ENCODE peak calls at places on chromosomes 4 and X, in nine cellular contexts. One of them, this sample, is unnamed.

GRCh38 chr4:82833696-82834313 is 35.2 kb upstream of the SCD5 start:
- DNase-seq in LoVo: peak; percentile 32
- DNase-seq in G401: no peak
- DNase-seq in stimulated activated naive CD8-positive, alpha-beta T cell treated with anti-CD3 and anti-CD28 coated beads, Interleukin-15, Interleukin-2, amounts not matched to agents 100 U/mL and 50 U/mL, for 24 hours: no peak
- DNase-seq in bronchial epithelial cell: peak; percentile 84
- DNase-seq in stimulated activated CD4-positive, alpha-beta T cell treated with anti-CD3 and anti-CD28 coated beads, TNF-alpha, amount 100 ng/mL, for 4 hours: no peak
- DNase-seq in hepatic stellate cell: peak; percentile 67
- DNase-seq in mesenteric fat pad: no peak
- DNase-seq in fibroblast of pulmonary artery: peak; percentile 79
- DNase-seq in this sample: peak; percentile 36

GRCh38 chrX:20967725-20968124 is 406.5 kb upstream of the CNKSR2 start:
- DNase-seq in LoVo: no peak
- DNase-seq in G401: no peak
- DNase-seq in stimulated activated naive CD8-positive, alpha-beta T cell treated with anti-CD3 and anti-CD28 coated beads, Interleukin-15, Interleukin-2, amounts not matched to agents 100 U/mL and 50 U/mL, for 24 hours: no peak
- DNase-seq in bronchial epithelial cell: no peak
- DNase-seq in stimulated activated CD4-positive, alpha-beta T cell treated with anti-CD3 and anti-CD28 coated beads, TNF-alpha, amount 100 ng/mL, for 4 hours: no peak
- DNase-seq in hepatic stellate cell: no peak
- DNase-seq in mesenteric fat pad: no peak
- DNase-seq in fibroblast of pulmonary artery: no peak
- DNase-seq in this sample: no peak

GRCh38 chr4:77959566-77960338 is 97.1 kb downstream of the MRPL1 start:
- DNase-seq in LoVo: peak; percentile 45
- DNase-seq in G401: peak; percentile 28
- DNase-seq in stimulated activated naive CD8-positive, alpha-beta T cell treated with anti-CD3 and anti-CD28 coated beads, Interleukin-15, Interleukin-2, amounts not matched to agents 100 U/mL and 50 U/mL, for 24 hours: no peak
- DNase-seq in bronchial epithelial cell: peak; percentile 59
- DNase-seq in stimulated activated CD4-positive, alpha-beta T cell treated with anti-CD3 and anti-CD28 coated beads, TNF-alpha, amount 100 ng/mL, for 4 hours: no peak
- DNase-seq in hepatic stellate cell: peak; percentile 9
- DNase-seq in mesenteric fat pad: no peak
- DNase-seq in fibroblast of pulmonary artery: peak; percentile 82
- DNase-seq in this sample: no peak

GRCh38 chrX:38163193-38163592 is 57.5 kb downstream of the SRPX start:
- DNase-seq in LoVo: no peak
- DNase-seq in G401: no peak
- DNase-seq in stimulated activated naive CD8-positive, alpha-beta T cell treated with anti-CD3 and anti-CD28 coated beads, Interleukin-15, Interleukin-2, amounts not matched to agents 100 U/mL and 50 U/mL, for 24 hours: no peak
- DNase-seq in bronchial epithelial cell: no peak
- DNase-seq in stimulated activated CD4-positive, alpha-beta T cell treated with anti-CD3 and anti-CD28 coated beads, TNF-alpha, amount 100 ng/mL, for 4 hours: no peak
- DNase-seq in hepatic stellate cell: no peak
- DNase-seq in mesenteric fat pad: no peak
- DNase-seq in fibroblast of pulmonary artery: no peak
- DNase-seq in this sample: no peak

GRCh38 chr4:156957558-156957957 is 14.0 kb downstream of the PDGFC start:
- DNase-seq in LoVo: no peak
- DNase-seq in G401: no peak
- DNase-seq in stimulated activated naive CD8-positive, alpha-beta T cell treated with anti-CD3 and anti-CD28 coated beads, Interleukin-15, Interleukin-2, amounts not matched to agents 100 U/mL and 50 U/mL, for 24 hours: no peak
- DNase-seq in bronchial epithelial cell: no peak
- DNase-seq in stimulated activated CD4-positive, alpha-beta T cell treated with anti-CD3 and anti-CD28 coated beads, TNF-alpha, amount 100 ng/mL, for 4 hours: no peak
- DNase-seq in hepatic stellate cell: no peak
- DNase-seq in mesenteric fat pad: no peak
- DNase-seq in fibroblast of pulmonary artery: no peak
- DNase-seq in this sample: no peak

GRCh38 chr4:82891728-82892466 is 944 bp upstream of the SEC31A start:
- DNase-seq in LoVo: no peak
- DNase-seq in G401: peak; percentile 2
- DNase-seq in stimulated activated naive CD8-positive, alpha-beta T cell treated with anti-CD3 and anti-CD28 coated beads, Interleukin-15, Interleukin-2, amounts not matched to agents 100 U/mL and 50 U/mL, for 24 hours: no peak
- DNase-seq in bronchial epithelial cell: no peak
- DNase-seq in stimulated activated CD4-positive, alpha-beta T cell treated with anti-CD3 and anti-CD28 coated beads, TNF-alpha, amount 100 ng/mL, for 4 hours: no peak
- DNase-seq in hepatic stellate cell: no peak
- DNase-seq in mesenteric fat pad: no peak
- DNase-seq in fibroblast of pulmonary artery: no peak
- DNase-seq in this sample: no peak

GRCh38 chrX:139058831-139059495 is 347.4 kb upstream of the FGF13 start:
- DNase-seq in LoVo: peak; percentile 1
- DNase-seq in G401: no peak
- DNase-seq in stimulated activated naive CD8-positive, alpha-beta T cell treated with anti-CD3 and anti-CD28 coated beads, Interleukin-15, Interleukin-2, amounts not matched to agents 100 U/mL and 50 U/mL, for 24 hours: no peak
- DNase-seq in bronchial epithelial cell: peak; percentile 78
- DNase-seq in stimulated activated CD4-positive, alpha-beta T cell treated with anti-CD3 and anti-CD28 coated beads, TNF-alpha, amount 100 ng/mL, for 4 hours: no peak
- DNase-seq in hepatic stellate cell: no peak
- DNase-seq in mesenteric fat pad: no peak
- DNase-seq in fibroblast of pulmonary artery: no peak
- DNase-seq in this sample: no peak

GRCh38 chr4:114015444-114015899 is 36.0 kb upstream of the ARSJ start:
- DNase-seq in LoVo: peak; percentile 61
- DNase-seq in G401: no peak
- DNase-seq in stimulated activated naive CD8-positive, alpha-beta T cell treated with anti-CD3 and anti-CD28 coated beads, Interleukin-15, Interleukin-2, amounts not matched to agents 100 U/mL and 50 U/mL, for 24 hours: no peak
- DNase-seq in bronchial epithelial cell: peak; percentile 100
- DNase-seq in stimulated activated CD4-positive, alpha-beta T cell treated with anti-CD3 and anti-CD28 coated beads, TNF-alpha, amount 100 ng/mL, for 4 hours: no peak
- DNase-seq in hepatic stellate cell: peak; percentile 69
- DNase-seq in mesenteric fat pad: no peak
- DNase-seq in fibroblast of pulmonary artery: peak; percentile 100
- DNase-seq in this sample: peak; percentile 17

GRCh38 chr4:116788723-116789122 is 296.7 kb downstream of the TRAM1L1 start:
- DNase-seq in LoVo: no peak
- DNase-seq in G401: no peak
- DNase-seq in stimulated activated naive CD8-positive, alpha-beta T cell treated with anti-CD3 and anti-CD28 coated beads, Interleukin-15, Interleukin-2, amounts not matched to agents 100 U/mL and 50 U/mL, for 24 hours: no peak
- DNase-seq in bronchial epithelial cell: no peak
- DNase-seq in stimulated activated CD4-positive, alpha-beta T cell treated with anti-CD3 and anti-CD28 coated beads, TNF-alpha, amount 100 ng/mL, for 4 hours: no peak
- DNase-seq in hepatic stellate cell: no peak
- DNase-seq in mesenteric fat pad: no peak
- DNase-seq in fibroblast of pulmonary artery: no peak
- DNase-seq in this sample: no peak

GRCh38 chrX:153831435-153832150 is 1.2 kb upstream of the PDZD4 start:
- DNase-seq in LoVo: no peak
- DNase-seq in G401: no peak
- DNase-seq in stimulated activated naive CD8-positive, alpha-beta T cell treated with anti-CD3 and anti-CD28 coated beads, Interleukin-15, Interleukin-2, amounts not matched to agents 100 U/mL and 50 U/mL, for 24 hours: no peak
- DNase-seq in bronchial epithelial cell: peak; percentile 5
- DNase-seq in stimulated activated CD4-positive, alpha-beta T cell treated with anti-CD3 and anti-CD28 coated beads, TNF-alpha, amount 100 ng/mL, for 4 hours: no peak
- DNase-seq in hepatic stellate cell: no peak
- DNase-seq in mesenteric fat pad: no peak
- DNase-seq in fibroblast of pulmonary artery: no peak
- DNase-seq in this sample: no peak

GRCh38 chrX:152895724-152896420 is 2.0 kb upstream of the ZNF185 start:
- DNase-seq in LoVo: peak; percentile 35
- DNase-seq in G401: no peak
- DNase-seq in stimulated activated naive CD8-positive, alpha-beta T cell treated with anti-CD3 and anti-CD28 coated beads, Interleukin-15, Interleukin-2, amounts not matched to agents 100 U/mL and 50 U/mL, for 24 hours: no peak
- DNase-seq in bronchial epithelial cell: peak; percentile 82
- DNase-seq in stimulated activated CD4-positive, alpha-beta T cell treated with anti-CD3 and anti-CD28 coated beads, TNF-alpha, amount 100 ng/mL, for 4 hours: no peak
- DNase-seq in hepatic stellate cell: no peak
- DNase-seq in mesenteric fat pad: no peak
- DNase-seq in fibroblast of pulmonary artery: no peak
- DNase-seq in this sample: peak; percentile 62

GRCh38 chr4:23934915-23935314 is 45.1 kb upstream of the PPARGC1A start:
- DNase-seq in LoVo: no peak
- DNase-seq in G401: peak; percentile 18
- DNase-seq in stimulated activated naive CD8-positive, alpha-beta T cell treated with anti-CD3 and anti-CD28 coated beads, Interleukin-15, Interleukin-2, amounts not matched to agents 100 U/mL and 50 U/mL, for 24 hours: no peak
- DNase-seq in bronchial epithelial cell: peak; percentile 54
- DNase-seq in stimulated activated CD4-positive, alpha-beta T cell treated with anti-CD3 and anti-CD28 coated beads, TNF-alpha, amount 100 ng/mL, for 4 hours: no peak
- DNase-seq in hepatic stellate cell: peak; percentile 49
- DNase-seq in mesenteric fat pad: no peak
- DNase-seq in fibroblast of pulmonary artery: peak; percentile 87
- DNase-seq in this sample: peak; percentile 45

GRCh38 chrX:10685923-10686595 is 65.7 kb upstream of the MID1 start:
- DNase-seq in LoVo: no peak
- DNase-seq in G401: no peak
- DNase-seq in stimulated activated naive CD8-positive, alpha-beta T cell treated with anti-CD3 and anti-CD28 coated beads, Interleukin-15, Interleukin-2, amounts not matched to agents 100 U/mL and 50 U/mL, for 24 hours: no peak
- DNase-seq in bronchial epithelial cell: peak; percentile 19
- DNase-seq in stimulated activated CD4-positive, alpha-beta T cell treated with anti-CD3 and anti-CD28 coated beads, TNF-alpha, amount 100 ng/mL, for 4 hours: no peak
- DNase-seq in hepatic stellate cell: no peak
- DNase-seq in mesenteric fat pad: no peak
- DNase-seq in fibroblast of pulmonary artery: no peak
- DNase-seq in this sample: no peak

GRCh38 chr4:185096032-185096653 is 46.9 kb upstream of the SLC25A4 start:
- DNase-seq in LoVo: peak; percentile 45
- DNase-seq in G401: peak; percentile 39
- DNase-seq in stimulated activated naive CD8-positive, alpha-beta T cell treated with anti-CD3 and anti-CD28 coated beads, Interleukin-15, Interleukin-2, amounts not matched to agents 100 U/mL and 50 U/mL, for 24 hours: no peak
- DNase-seq in bronchial epithelial cell: peak; percentile 46
- DNase-seq in stimulated activated CD4-positive, alpha-beta T cell treated with anti-CD3 and anti-CD28 coated beads, TNF-alpha, amount 100 ng/mL, for 4 hours: no peak
- DNase-seq in hepatic stellate cell: peak; percentile 37
- DNase-seq in mesenteric fat pad: no peak
- DNase-seq in fibroblast of pulmonary artery: peak; percentile 70
- DNase-seq in this sample: no peak

GRCh38 chr4:83757121-83757621 is 221.3 kb downstream of the GPAT3 start:
- DNase-seq in LoVo: no peak
- DNase-seq in G401: no peak
- DNase-seq in stimulated activated naive CD8-positive, alpha-beta T cell treated with anti-CD3 and anti-CD28 coated beads, Interleukin-15, Interleukin-2, amounts not matched to agents 100 U/mL and 50 U/mL, for 24 hours: no peak
- DNase-seq in bronchial epithelial cell: peak; percentile 79
- DNase-seq in stimulated activated CD4-positive, alpha-beta T cell treated with anti-CD3 and anti-CD28 coated beads, TNF-alpha, amount 100 ng/mL, for 4 hours: no peak
- DNase-seq in hepatic stellate cell: no peak
- DNase-seq in mesenteric fat pad: no peak
- DNase-seq in fibroblast of pulmonary artery: no peak
- DNase-seq in this sample: peak; percentile 0

GRCh38 chr4:152686452-152687013 is 6.7 kb upstream of the TMEM154 start:
- DNase-seq in LoVo: no peak
- DNase-seq in G401: no peak
- DNase-seq in stimulated activated naive CD8-positive, alpha-beta T cell treated with anti-CD3 and anti-CD28 coated beads, Interleukin-15, Interleukin-2, amounts not matched to agents 100 U/mL and 50 U/mL, for 24 hours: no peak
- DNase-seq in bronchial epithelial cell: no peak
- DNase-seq in stimulated activated CD4-positive, alpha-beta T cell treated with anti-CD3 and anti-CD28 coated beads, TNF-alpha, amount 100 ng/mL, for 4 hours: no peak
- DNase-seq in hepatic stellate cell: no peak
- DNase-seq in mesenteric fat pad: no peak
- DNase-seq in fibroblast of pulmonary artery: no peak
- DNase-seq in this sample: no peak

GRCh38 chr4:105859233-105859632 is 36.0 kb upstream of the NPNT start:
- DNase-seq in LoVo: peak; percentile 64
- DNase-seq in G401: no peak
- DNase-seq in stimulated activated naive CD8-positive, alpha-beta T cell treated with anti-CD3 and anti-CD28 coated beads, Interleukin-15, Interleukin-2, amounts not matched to agents 100 U/mL and 50 U/mL, for 24 hours: no peak
- DNase-seq in bronchial epithelial cell: peak; percentile 86
- DNase-seq in stimulated activated CD4-positive, alpha-beta T cell treated with anti-CD3 and anti-CD28 coated beads, TNF-alpha, amount 100 ng/mL, for 4 hours: no peak
- DNase-seq in hepatic stellate cell: peak; percentile 43
- DNase-seq in mesenteric fat pad: no peak
- DNase-seq in fibroblast of pulmonary artery: peak; percentile 83
- DNase-seq in this sample: peak; percentile 4

GRCh38 chr4:2750719-2751605 is 5.2 kb downstream of the TNIP2 start:
- DNase-seq in LoVo: no peak
- DNase-seq in G401: no peak
- DNase-seq in stimulated activated naive CD8-positive, alpha-beta T cell treated with anti-CD3 and anti-CD28 coated beads, Interleukin-15, Interleukin-2, amounts not matched to agents 100 U/mL and 50 U/mL, for 24 hours: no peak
- DNase-seq in bronchial epithelial cell: no peak
- DNase-seq in stimulated activated CD4-positive, alpha-beta T cell treated with anti-CD3 and anti-CD28 coated beads, TNF-alpha, amount 100 ng/mL, for 4 hours: no peak
- DNase-seq in hepatic stellate cell: no peak
- DNase-seq in mesenteric fat pad: no peak
- DNase-seq in fibroblast of pulmonary artery: no peak
- DNase-seq in this sample: no peak

GRCh38 chr4:120395746-120396145 is 329.1 kb upstream of the MAD2L1 start:
- DNase-seq in LoVo: no peak
- DNase-seq in G401: no peak
- DNase-seq in stimulated activated naive CD8-positive, alpha-beta T cell treated with anti-CD3 and anti-CD28 coated beads, Interleukin-15, Interleukin-2, amounts not matched to agents 100 U/mL and 50 U/mL, for 24 hours: no peak
- DNase-seq in bronchial epithelial cell: no peak
- DNase-seq in stimulated activated CD4-positive, alpha-beta T cell treated with anti-CD3 and anti-CD28 coated beads, TNF-alpha, amount 100 ng/mL, for 4 hours: no peak
- DNase-seq in hepatic stellate cell: no peak
- DNase-seq in mesenteric fat pad: no peak
- DNase-seq in fibroblast of pulmonary artery: no peak
- DNase-seq in this sample: no peak

GRCh38 chr4:11529625-11530201 is 101.0 kb upstream of the HS3ST1 start:
- DNase-seq in LoVo: peak; percentile 45
- DNase-seq in G401: no peak
- DNase-seq in stimulated activated naive CD8-positive, alpha-beta T cell treated with anti-CD3 and anti-CD28 coated beads, Interleukin-15, Interleukin-2, amounts not matched to agents 100 U/mL and 50 U/mL, for 24 hours: no peak
- DNase-seq in bronchial epithelial cell: peak; percentile 95
- DNase-seq in stimulated activated CD4-positive, alpha-beta T cell treated with anti-CD3 and anti-CD28 coated beads, TNF-alpha, amount 100 ng/mL, for 4 hours: no peak
- DNase-seq in hepatic stellate cell: peak; percentile 37
- DNase-seq in mesenteric fat pad: no peak
- DNase-seq in fibroblast of pulmonary artery: peak; percentile 67
- DNase-seq in this sample: no peak